ENCODE peak calls at places on chromosomes 4 and X, in four cellular contexts. R, I, Z and N are unnamed samples.
A peak's percentile ranks its signal among the peaks of the same experiment; 100 is the strongest.

GRCh38 chr4:110270492-110271197 is 72.2 kb upstream of the ELOVL6 start:
- DNase-seq in R (no peak), Z (no peak), I (no peak), N (no peak)

GRCh38 chr4:119540249-119540648 is 88.4 kb downstream of the PDE5A start:
- DNase-seq in I (no peak), Z (no peak), R (no peak), N (no peak)

GRCh38 chr4:73901031-73901430 is 31.8 kb downstream of the CXCL1 start:
- DNase-seq in I (no peak), R (no peak), Z (no peak), N (no peak)

GRCh38 chr4:159006202-159006601 is 96.7 kb upstream of the RAPGEF2 start:
- DNase-seq in I (peak; percentile 75), Z (no peak), R (no peak), N (no peak)

GRCh38 chr4:52996261-52997131 is 134.4 kb downstream of the RASL11B start:
- DNase-seq in I (no peak), Z (no peak), R (no peak), N (no peak)

GRCh38 chr4:103478729-103479128 is 241.1 kb downstream of the TACR3 start:
- DNase-seq in Z (no peak), R (no peak), I (no peak), N (no peak)

GRCh38 chr4:88097301-88097700 is 61.1 kb downstream of the ABCG2 start:
- DNase-seq in Z (no peak), I (no peak), R (no peak), N (no peak)

GRCh38 chrX:53882331-53882730 is 161.9 kb downstream of the PHF8 start:
- DNase-seq in Z (no peak), I (no peak), R (no peak), N (no peak)

GRCh38 chr4:39970559-39971270 is 7.0 kb downstream of the PDS5A start:
- DNase-seq in R (no peak), I (peak; percentile 36), Z (no peak), N (no peak)

GRCh38 chr4:86608757-86609375 is 14.8 kb downstream of the PTPN13 start:
- DNase-seq in R (no peak), I (no peak), Z (no peak), N (no peak)

GRCh38 chrX:2536974-2537373 is 36.2 kb upstream of the DHRSX start:
- DNase-seq in Z (no peak), R (no peak), I (no peak), N (no peak)

GRCh38 chrX:121635141-121635540 is 587.7 kb downstream of the GLUD2 start:
- DNase-seq in I (no peak), R (no peak), Z (no peak), N (no peak)

GRCh38 chr4:182807841-182808548 is 109.2 kb downstream of the DCTD start:
- DNase-seq in I (no peak), Z (no peak), R (no peak), N (no peak)

GRCh38 chrX:75303795-75304194 is 29.9 kb downstream of the UPRT start:
- DNase-seq in R (no peak), I (no peak), Z (no peak), N (no peak)

GRCh38 chrX:41250867-41251266 is 83.1 kb upstream of the DDX3X start:
- DNase-seq in Z (no peak), R (no peak), I (no peak), N (no peak)

GRCh38 chrX:39823424-39823823 is 274.3 kb downstream of the BCOR start:
- DNase-seq in I (no peak), Z (no peak), R (no peak), N (no peak)

GRCh38 chr4:138241281-138242075 is 671 bp downstream of the SLC7A11 start:
- DNase-seq in R (no peak), Z (no peak), I (no peak), N (no peak)

GRCh38 chr4:77187231-77187630 is 30.2 kb downstream of the CCNG2 start:
- DNase-seq in R (no peak), I (no peak), Z (no peak), N (no peak)

GRCh38 chr4:138039010-138039409 is 203.1 kb downstream of the SLC7A11 start:
- DNase-seq in I (no peak), R (no peak), Z (no peak), N (no peak)

GRCh38 chr4:62548108-62548524 is 1348.0 kb downstream of the ADGRL3 start:
- DNase-seq in I (no peak), R (no peak), Z (no peak), N (no peak)

GRCh38 chr4:101347267-101347556 is at the start of gene PPP3CA:
- DNase-seq in Z (no peak), R (no peak), I (no peak), N (no peak)

GRCh38 chrX:2397648-2398340 is 103.0 kb downstream of the DHRSX start:
- DNase-seq in Z (no peak), I (peak; percentile 42), R (no peak), N (no peak)

GRCh38 chr4:2356123-2357069 is 62.0 kb downstream of the ZFYVE28 start:
- DNase-seq in I (no peak), Z (no peak), R (no peak), N (no peak)

GRCh38 chr4:2817701-2818350 is 24.9 kb downstream of the SH3BP2 start:
- DNase-seq in R (no peak), Z (no peak), I (peak; percentile 7), N (no peak)

GRCh38 chr4:111685205-111685604 is 460.0 kb upstream of the FAM241A start:
- DNase-seq in Z (no peak), R (no peak), I (no peak), N (no peak)

GRCh38 chr4:119244832-119245231 is 32.3 kb downstream of the USP53 start:
- DNase-seq in I (no peak), R (no peak), Z (no peak), N (no peak)

GRCh38 chrX:31232506-31232905 is 160.7 kb upstream of the FTHL17 start:
- DNase-seq in I (no peak), Z (no peak), R (no peak), N (no peak)

GRCh38 chr4:25424539-25425228 is 47.6 kb downstream of the ANAPC4 start:
- DNase-seq in Z (no peak), I (no peak), R (no peak), N (no peak)

GRCh38 chr4:20629180-20630115 is 70.8 kb upstream of the PACRGL start:
- DNase-seq in I (no peak), R (no peak), Z (no peak), N (no peak)

GRCh38 chr4:47031011-47031678 is at the start of gene GABRB1:
- DNase-seq in I (no peak), R (no peak), Z (peak; percentile 66), N (no peak)

GRCh38 chr4:4670869-4671268 is 129.0 kb upstream of the STX18 start:
- DNase-seq in Z (no peak), R (no peak), I (no peak), N (no peak)
- H3K4me1 ChIP-seq in Z (peaks cover 16% of the 10 kb centered on the region), R (no peaks in the 10 kb centered on the region), I (peaks cover 59% of the 10 kb centered on the region), N (no peaks in the 10 kb centered on the region)

DNA sequence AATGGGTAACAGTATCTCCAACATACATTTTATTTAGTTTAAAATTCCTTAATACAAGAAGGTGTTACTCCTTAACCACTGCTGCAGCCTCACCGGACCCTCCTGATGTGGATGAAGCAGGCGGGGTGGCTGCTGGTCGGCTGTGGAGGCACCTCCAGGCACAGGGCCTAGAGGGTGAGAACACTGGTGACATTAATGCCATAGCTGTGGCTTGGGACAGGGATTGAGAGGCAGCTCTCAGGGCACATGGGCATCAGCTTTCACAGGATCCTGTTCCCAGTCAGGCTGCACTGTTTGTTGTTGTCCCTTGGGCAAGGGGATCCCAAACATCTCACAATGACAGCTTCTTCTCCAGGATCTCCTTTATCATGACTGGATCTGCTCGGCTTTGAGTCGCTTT is 90.0 kb downstream of the GATB start:
- DNase-seq in R (no peak), Z (no peak), I (no peak), N (no peak)
- H3K27ac ChIP-seq in R (no peak overlapping the region), Z (no peak overlapping the region), I (no peak overlapping the region), N (no peak overlapping the region)

DNA sequence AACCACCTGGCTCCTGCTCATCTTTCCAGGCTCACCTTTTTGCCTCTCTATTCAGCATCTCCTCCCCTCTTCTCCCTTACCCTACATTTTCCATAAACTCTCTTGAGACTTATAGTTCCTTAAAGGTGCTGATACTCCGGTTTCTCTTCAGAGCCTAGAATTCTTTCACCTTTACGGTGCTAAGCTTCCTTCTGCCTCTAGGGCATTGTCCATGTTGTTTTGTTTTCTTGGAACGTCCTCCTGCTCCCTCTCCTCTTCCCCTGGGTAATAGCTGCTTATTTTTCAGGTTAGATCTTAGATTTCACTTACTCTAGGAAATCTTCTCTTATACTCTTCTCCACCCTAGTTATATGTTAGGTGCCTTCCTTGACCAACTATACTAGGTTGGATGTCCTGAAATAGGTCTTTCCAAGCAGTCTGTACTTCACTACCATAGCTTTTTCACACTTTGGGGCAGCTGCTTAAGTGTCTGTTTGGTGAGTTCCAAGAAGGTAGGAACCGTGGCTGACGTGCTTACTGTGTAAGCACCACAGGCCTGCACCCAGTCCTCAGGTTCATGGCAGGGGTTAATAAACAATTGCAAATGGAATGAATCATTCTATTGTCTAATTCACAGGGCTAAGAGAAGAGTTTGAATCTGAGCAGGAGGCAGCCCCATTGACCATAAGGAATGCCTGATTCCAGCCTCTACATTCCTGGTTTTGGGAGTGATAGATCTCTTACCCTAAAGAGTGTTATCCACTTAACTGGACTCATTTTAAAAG is 227.5 kb downstream of the MGST2 start:
- DNase-seq in I (no peak), R (no peak), Z (no peak), N (no peak)
- H3K4me1 ChIP-seq in I (no peaks in the 10 kb centered on the region), R (no peaks in the 10 kb centered on the region), Z (peaks cover 6% of the 10 kb centered on the region), N (no peaks in the 10 kb centered on the region)

DNA sequence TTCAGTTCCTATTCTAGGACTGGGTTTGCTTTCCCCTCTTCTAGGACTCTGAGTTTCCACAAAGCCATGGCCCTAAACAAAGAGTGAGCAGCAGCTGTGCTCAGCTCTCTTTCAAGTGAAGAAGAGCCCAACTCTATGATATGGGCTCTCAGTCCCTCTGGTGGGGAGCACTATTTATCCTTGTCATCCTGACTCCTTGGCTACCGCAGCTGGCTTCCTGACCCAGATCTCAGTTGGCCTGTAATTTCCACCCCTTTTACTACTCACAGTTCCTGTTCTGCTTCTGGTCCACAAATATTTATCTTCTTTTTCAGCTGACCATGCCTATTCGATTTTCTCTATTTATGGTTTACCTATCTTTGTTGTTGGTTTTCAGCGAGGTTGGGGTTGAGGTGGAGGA is 33.8 kb downstream of the F8 start:
- DNase-seq in Z (no peak), R (no peak), I (no peak), N (no peak)
- H3K27ac ChIP-seq in Z (no peak overlapping the region), R (no peak overlapping the region), I (no peak overlapping the region), N (no peak overlapping the region)

DNA sequence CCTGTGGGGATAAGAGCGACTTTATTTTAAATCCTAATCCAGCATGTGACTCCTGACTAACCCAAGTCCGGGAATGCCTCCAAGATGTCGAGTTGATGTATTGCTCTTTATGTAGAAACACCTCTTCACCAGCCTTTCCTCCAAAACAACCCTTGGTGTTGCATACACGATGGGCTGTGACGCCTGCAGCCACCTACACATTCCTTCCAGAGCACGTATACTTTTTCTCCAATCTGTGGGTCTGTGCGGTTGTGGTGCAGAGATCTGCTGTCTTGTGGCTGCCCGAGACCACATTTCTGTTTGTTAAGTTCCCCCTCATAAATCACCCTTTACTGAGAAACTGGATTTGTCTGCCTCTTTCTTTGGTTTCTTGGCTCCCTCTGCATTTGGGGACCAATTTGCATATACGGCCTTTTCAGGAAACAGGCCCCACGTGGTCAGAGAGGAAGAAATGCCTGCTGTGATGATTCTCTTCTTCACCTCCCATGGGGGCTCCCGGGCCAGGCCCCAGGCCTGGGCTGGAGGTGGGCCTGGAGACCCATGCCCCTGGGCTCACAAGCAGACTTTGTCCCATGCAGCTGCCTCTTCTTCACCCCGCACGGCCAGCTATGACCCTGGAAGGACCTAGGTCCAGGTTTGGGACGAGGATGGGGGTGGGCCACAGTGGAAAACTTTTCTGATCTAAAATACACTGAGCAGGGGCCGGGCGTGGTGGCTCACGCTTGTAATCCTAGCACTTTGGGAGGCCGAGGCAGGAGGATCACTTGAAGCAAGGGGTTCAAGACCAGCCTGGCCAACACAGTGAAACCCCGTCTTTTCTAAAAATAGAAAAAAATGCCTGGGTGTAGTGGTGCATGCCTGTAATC is 21.4 kb upstream of the AFAP1 start:
- DNase-seq in Z (no peak), R (no peak), I (no peak), N (no peak)
- H3K4me1 ChIP-seq in Z (peaks cover 6% of the 10 kb centered on the region), R (peaks cover 33% of the 10 kb centered on the region), I (peaks cover 39% of the 10 kb centered on the region), N (peaks cover 25% of the 10 kb centered on the region)